ENCODE peak calls at places on chromosome 5, in five cellular contexts. F is aorta, T is pancreas, H is Panc1, L is T-cell. C is an unnamed sample.
A peak's percentile ranks its signal among the peaks of the same experiment; 100 is the strongest.

GRCh38 chr5:96256795-96257470 is 176.1 kb downstream of the PCSK1 start:
- ATAC-seq in L (no peak), F (no peak), T (peak; percentile 53), H (no peak), C (no peak)

GRCh38 chr5:142758803-142759145 is 11.4 kb upstream of the ARHGAP26 start:
- ATAC-seq in F (no peak), T (no peak), H (peak; percentile 51), L (no peak), C (no peak)

GRCh38 chr5:55101556-55102276 is 730 bp upstream of the GZMA start:
- ATAC-seq in T (no peak), L (peak; percentile 59), F (no peak), H (no peak), C (no peak)

GRCh38 chr5:138726848-138727247 is 26.4 kb upstream of the CTNNA1 start:
- ATAC-seq in L (no peak), H (no peak), F (no peak), T (no peak), C (peak; percentile 13)

GRCh38 chr5:159215886-159216285 is 6.5 kb upstream of the RNF145 start:
- ATAC-seq in L (no peak), T (no peak), F (no peak), H (no peak), C (no peak)

GRCh38 chr5:160463227-160463626 is 41.6 kb downstream of the PTTG1 start:
- ATAC-seq in H (no peak), L (no peak), F (no peak), T (no peak), C (no peak)

GRCh38 chr5:60633336-60633735 is 66.6 kb downstream of the DEPDC1B start:
- ATAC-seq in L (no peak), H (no peak), F (peak; percentile 85), T (peak; percentile 96), C (no peak)

GRCh38 chr5:76953551-76954382 is 922 bp downstream of the CRHBP start:
- ATAC-seq in T (peak; percentile 22), H (peak; percentile 75), F (peak; percentile 59), L (no peak), C (no peak)

GRCh38 chr5:56693220-56693579 is 122.1 kb upstream of the MAP3K1 start:
- ATAC-seq in T (no peak), F (no peak), H (no peak), L (no peak), C (no peak)

GRCh38 chr5:39700523-39700922 is 275.7 kb upstream of the DAB2 start:
- ATAC-seq in F (no peak), H (no peak), T (no peak), L (no peak), C (peak; percentile 74)

GRCh38 chr5:166102947-166103346 is 2188.5 kb upstream of the WWC1 start:
- ATAC-seq in L (no peak), F (no peak), H (no peak), T (no peak), C (no peak)

GRCh38 chr5:68680376-68680775 is 413.4 kb upstream of the SLC30A5 start:
- ATAC-seq in T (no peak), F (no peak), L (no peak), H (no peak), C (no peak)

GRCh38 chr5:149549461-149550266 is 1.6 kb downstream of the CSNK1A1 start:
- ATAC-seq in H (no peak), F (no peak), L (no peak), T (no peak), C (peak; percentile 69)

GRCh38 chr5:17438027-17438426 is 60.0 kb upstream of the TAF11L2 start:
- ATAC-seq in F (no peak), T (no peak), H (no peak), L (no peak), C (no peak)

GRCh38 chr5:21823588-21823987 is 1029.6 kb downstream of the CDH12 start:
- ATAC-seq in H (no peak), F (no peak), T (no peak), L (no peak), C (no peak)

GRCh38 chr5:146425023-146425422 is 22.1 kb upstream of the TCERG1 start:
- ATAC-seq in L (no peak), H (peak; percentile 49), F (no peak), T (no peak), C (no peak)

GRCh38 chr5:35239911-35240610 is 9.8 kb upstream of the PRLR start:
- ATAC-seq in T (peak; percentile 20), L (no peak), H (no peak), F (no peak), C (no peak)

GRCh38 chr5:90675222-90675621 is 116.6 kb downstream of the ADGRV1 start:
- ATAC-seq in F (no peak), L (no peak), T (no peak), H (no peak), C (no peak)

GRCh38 chr5:154642499-154643245 is 112.5 kb upstream of the LARP1 start:
- ATAC-seq in T (peak; percentile 64), F (no peak), L (no peak), H (peak; percentile 98), C (no peak)

GRCh38 chr5:69288668-69289067 is 43.9 kb downstream of the CCDC125 start:
- ATAC-seq in H (peak; percentile 34), L (no peak), T (no peak), F (no peak), C (no peak)

GRCh38 chr5:34531736-34532135 is 124.4 kb upstream of the RAI14 start:
- ATAC-seq in F (no peak), H (no peak), T (no peak), L (no peak), C (no peak)

GRCh38 chr5:84378961-84379360 is 5.7 kb downstream of the EDIL3 start:
- ATAC-seq in T (no peak), L (no peak), F (no peak), H (no peak), C (no peak)

GRCh38 chr5:134003064-134003956 is 1.5 kb downstream of the VDAC1 start:
- ATAC-seq in H (no peak), L (no peak), T (no peak), F (no peak), C (no peak)

GRCh38 chr5:147963436-147963835 is 57.1 kb upstream of the C5orf46 start:
- ATAC-seq in F (no peak), T (no peak), H (no peak), L (no peak), C (no peak)

GRCh38 chr5:980941-981340 is 27.7 kb upstream of the NKD2 start:
- ATAC-seq in H (no peak), F (no peak), T (no peak), L (no peak), C (no peak)

GRCh38 chr5:83447533-83447932 is 24.0 kb upstream of the VCAN start:
- ATAC-seq in H (no peak), F (no peak), T (no peak), L (no peak), C (no peak)

GRCh38 chr5:73822989-73823339 is 197.0 kb downstream of the ARHGEF28 start:
- ATAC-seq in H (peak; percentile 55), L (no peak), F (no peak), T (peak; percentile 94), C (no peak)

GRCh38 chr5:76789991-76790571 is 28.7 kb upstream of the F2RL1 start:
- ATAC-seq in F (no peak), L (peak; percentile 7), H (peak; percentile 63), T (no peak), C (no peak)

GRCh38 chr5:95916687-95917085 is 45.0 kb downstream of the ELL2 start:
- ATAC-seq in F (no peak), T (no peak), H (no peak), L (no peak), C (no peak)

GRCh38 chr5:50441479-50441815 is 359 bp upstream of the EMB start:
- ATAC-seq in H (no peak), L (peak; percentile 13), T (no peak), F (no peak), C (no peak)